ENCODE peak calls at places on chromosome X, in four cellular contexts. L, W, O and H are unnamed samples.

GRCh38 chrX:63349307-63349706 is 1.8 kb downstream of the SPIN4 start:
- DNase-seq in L (peak), W (no peak), O (no peak), H (no peak)

GRCh38 chrX:42098897-42099296 is 175.5 kb upstream of the CASK start:
- DNase-seq in L (no peak), W (no peak), O (no peak), H (no peak)

GRCh38 chrX:5051831-5052491 is 1176.7 kb downstream of the NLGN4X start:
- DNase-seq in L (no peak), W (peak), O (no peak), H (no peak)

GRCh38 chrX:26783512-26784225 is 567.7 kb downstream of the MAGEB5 start:
- DNase-seq in L (peak), W (peak), O (peak), H (no peak)

GRCh38 chrX:77962068-77962902 is 7.2 kb downstream of the PGAM4 start:
- DNase-seq in L (no peak), W (no peak), O (no peak), H (no peak)

GRCh38 chrX:134600714-134601113 is 57.6 kb downstream of the PLAC1 start:
- DNase-seq in L (peak), W (no peak), O (no peak), H (no peak)

GRCh38 chrX:153602621-153603020 is 3.7 kb upstream of the CCNQ start:
- DNase-seq in L (no peak), W (no peak), O (peak), H (no peak)

GRCh38 chrX:150155396-150156048 is 207.6 kb upstream of the MAMLD1 start:
- DNase-seq in L (no peak), W (no peak), O (no peak), H (no peak)

GRCh38 chrX:23228454-23228853 is 106.2 kb upstream of the PTCHD1 start:
- DNase-seq in L (no peak), W (no peak), O (no peak), H (no peak)

GRCh38 chrX:44330227-44330626 is 13.2 kb downstream of the EFHC2 start:
- DNase-seq in L (no peak), W (no peak), O (no peak), H (no peak)

GRCh38 chrX:39855748-39856129 is 242.0 kb downstream of the BCOR start:
- DNase-seq in L (peak), W (no peak), O (no peak), H (no peak)

GRCh38 chrX:10884246-10884645 is 226.9 kb upstream of the HCCS start:
- DNase-seq in L (no peak), W (no peak), O (no peak), H (no peak)

GRCh38 chrX:13669246-13669689 is 16.3 kb downstream of the TCEANC start:
- DNase-seq in L (peak), W (peak), O (no peak), H (no peak)

GRCh38 chrX:19876962-19877361 is 10.4 kb downstream of the SH3KBP1 start:
- DNase-seq in L (no peak), W (no peak), O (no peak), H (no peak)

GRCh38 chrX:63740382-63740781 is 44.6 kb downstream of the ARHGEF9 start:
- DNase-seq in L (peak), W (no peak), O (no peak), H (no peak)

GRCh38 chrX:19810809-19811208 is 76.6 kb downstream of the SH3KBP1 start:
- DNase-seq in L (no peak), W (no peak), O (no peak), H (no peak)

GRCh38 chrX:51922561-51922960 is 29.1 kb downstream of the MAGED1 start:
- DNase-seq in L (no peak), W (no peak), O (no peak), H (no peak)

GRCh38 chrX:131617182-131617581 is 73.3 kb downstream of the OR13H1 start:
- DNase-seq in L (no peak), W (no peak), O (no peak), H (no peak)

GRCh38 chrX:121308276-121308805 is 260.9 kb downstream of the GLUD2 start:
- DNase-seq in L (peak), W (peak), O (no peak), H (no peak)

GRCh38 chrX:10922158-10922557 is 189.0 kb upstream of the HCCS start:
- DNase-seq in L (no peak), W (no peak), O (no peak), H (no peak)

GRCh38 chrX:119759333-119759766 is 962 bp downstream of the SOWAHD start:
- DNase-seq in L (peak), W (no peak), O (peak), H (no peak)

GRCh38 chrX:77785400-77785745 is 643 bp downstream of the ATRX start:
- DNase-seq in L (peak), W (peak), O (no peak), H (no peak)

GRCh38 chrX:22060451-22060940 is 28.4 kb downstream of the PHEX start:
- DNase-seq in L (peak), W (no peak), O (no peak), H (no peak)

GRCh38 chrX:83759872-83760271 is 101.1 kb upstream of the CYLC1 start:
- DNase-seq in L (peak), W (no peak), O (no peak), H (no peak)

GRCh38 chrX:119488749-119489148 is 20.5 kb downstream of the SLC25A5 start:
- DNase-seq in L (peak), W (peak), O (no peak), H (no peak)

GRCh38 chrX:106415276-106415895 is 196.4 kb upstream of the RADX start:
- DNase-seq in L (peak), W (peak), O (no peak), H (no peak)

GRCh38 chrX:33307954-33308353 is 96.6 kb upstream of the DMD start:
- DNase-seq in L (no peak), W (no peak), O (no peak), H (no peak)

GRCh38 chrX:18676470-18676869 is 4.6 kb upstream of the RS1 start:
- DNase-seq in L (no peak), W (peak), O (no peak), H (no peak)

GRCh38 chrX:137563681-137564651 is 2.0 kb upstream of the ZIC3 start:
- DNase-seq in L (no peak), W (no peak), O (no peak), H (no peak)

GRCh38 chrX:107574054-107574683 is 54.1 kb upstream of the PRPS1 start:
- DNase-seq in L (no peak), W (no peak), O (no peak), H (no peak)

GRCh38 chrX:107747596-107748161 is 27.9 kb downstream of the TSC22D3 start:
- DNase-seq in L (no peak), W (no peak), O (no peak), H (no peak)

GRCh38 chrX:83535417-83536244 is 27.5 kb downstream of the POU3F4 start:
- DNase-seq in L (peak), W (no peak), O (no peak), H (no peak)

GRCh38 chrX:140712413-140713173 is 3.0 kb downstream of the LINC00632 start:
- DNase-seq in L (peak), W (peak), O (no peak), H (no peak)

GRCh38 chrX:101206471-101206870 is 13.1 kb upstream of the DRP2 start:
- DNase-seq in L (peak), W (no peak), O (no peak), H (no peak)

GRCh38 chrX:81201692-81202412 is at the start of the genes HMGN5 and SH3BGRL:
- DNase-seq in L (peak), W (peak), O (peak), H (peak)

GRCh38 chrX:81957900-81958545 is 756.1 kb downstream of the SH3BGRL start:
- DNase-seq in L (peak), W (no peak), O (no peak), H (no peak)

GRCh38 chrX:150486011-150486410 is 82.4 kb upstream of the MTM1 start:
- DNase-seq in L (peak), W (peak), O (no peak), H (no peak)

GRCh38 chrX:123340691-123341090 is 156.6 kb downstream of the GRIA3 start:
- DNase-seq in L (no peak), W (no peak), O (no peak), H (no peak)

GRCh38 chrX:46398874-46399273 is 146.3 kb downstream of the ZNF674 start:
- DNase-seq in L (no peak), W (no peak), O (no peak), H (no peak)
- TF ChIP-seq CTCF in L (no peak), W (no peak), O (no peak), H (no peak)

GRCh38 chrX:48996969-48997368 is 5.1 kb downstream of the GRIPAP1 start:
- DNase-seq in L (no peak), W (no peak), O (no peak), H (peak)

GRCh38 chrX:48999030-48999429 is 3.0 kb downstream of the GRIPAP1 start:
- DNase-seq in L (no peak), W (no peak), O (no peak), H (no peak)

GRCh38 chrX:48997865-48998264 is 4.2 kb downstream of the GRIPAP1 start:
- DNase-seq in L (no peak), W (no peak), O (peak), H (no peak)

GRCh38 chrX:48997455-48997854 is 4.6 kb downstream of the GRIPAP1 start:
- DNase-seq in L (no peak), W (no peak), O (no peak), H (no peak)

GRCh38 chrX:48998391-48998790 is 3.7 kb downstream of the GRIPAP1 start:
- DNase-seq in L (peak), W (no peak), O (peak), H (peak)
- TF ChIP-seq CTCF in L (no peak), W (no peak), O (no peak), H (no peak)

DNA sequence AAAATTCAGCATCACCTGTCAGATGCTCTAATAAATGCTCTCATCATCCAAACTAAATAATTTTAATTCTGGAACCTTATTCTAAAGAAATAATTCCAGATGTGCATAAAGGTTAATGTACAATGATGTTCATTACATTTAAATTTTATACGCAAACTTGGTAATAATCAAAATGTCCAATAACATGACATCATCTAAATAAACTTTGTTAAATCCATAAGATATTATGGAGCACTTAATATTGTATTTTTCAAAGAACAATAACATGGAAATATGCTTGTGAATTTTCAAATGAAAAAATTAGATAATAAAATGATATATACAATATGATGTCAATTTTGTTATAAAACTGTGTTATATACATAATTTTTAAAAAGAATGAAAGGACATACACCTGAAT is 92.1 kb upstream of the ZCCHC13 start:
- DNase-seq in L (no peak), W (no peak), O (no peak), H (no peak)
- TF ChIP-seq CTCF in L (no peak), W (no peak), O (no peak), H (no peak)

DNA sequence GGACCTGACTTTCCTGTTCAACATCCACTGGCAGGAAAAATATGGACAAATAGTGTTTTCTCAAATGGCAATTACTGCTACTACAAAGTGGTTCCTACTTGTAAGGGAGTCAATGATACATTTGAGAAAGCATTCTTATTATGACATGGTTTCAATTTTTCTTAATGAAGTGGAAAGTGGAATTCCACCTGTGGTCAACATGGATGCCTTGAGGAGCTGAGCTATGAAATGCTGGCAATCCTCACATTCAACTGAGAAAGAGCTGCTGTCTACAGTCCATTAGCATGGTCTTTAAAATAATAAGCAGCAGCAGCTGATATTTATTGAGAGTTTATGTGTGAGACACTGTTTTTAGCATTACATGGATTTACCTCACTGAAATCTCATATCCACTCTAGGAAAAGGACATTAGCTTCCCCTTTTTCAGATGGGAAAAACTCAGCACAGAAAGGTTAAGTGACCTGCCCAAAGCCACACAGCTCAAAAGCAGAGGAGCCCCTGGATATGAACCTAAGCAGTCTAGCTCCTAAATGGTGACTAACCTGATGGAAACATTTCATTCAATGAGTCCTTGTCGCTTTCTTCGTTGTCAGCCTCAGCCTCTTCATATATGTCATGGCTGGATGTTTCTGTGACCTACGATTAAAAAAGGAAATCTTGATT is 29.2 kb downstream of the MAP7D3 start:
- DNase-seq in L (no peak), W (no peak), O (no peak), H (no peak)
- TF ChIP-seq CTCF in L (no peak), W (no peak), O (no peak), H (no peak)

GRCh38 chrX:37047776-37048175 is 39.6 kb downstream of the FAM47C start:
- DNase-seq in L (peak), W (no peak), O (no peak), H (no peak)
- TF ChIP-seq CTCF in L (no peak), W (no peak), O (no peak), H (no peak)